ENCODE peak calls at places on chromosomes 13 and 19, in ten cellular contexts. I is AG04450, U is cardiac muscle cell, K is uterus, B is A549, P is endothelial cell of umbilical vein, C is upper lobe of left lung, G is IMR-90, V is left ventricle myocardium inferior, L is substantia nigra. T is an unnamed sample.

GRCh38 chr13:110294146-110294545 is 12.8 kb downstream of the COL4A1 start:
- DNase-seq in U (no peak), K (no peak), P (no peak), V (no peak), L (no peak), G (no peak), C (no peak), B (no peak), I (no peak), T (no peak)

GRCh38 chr13:92196566-92197256 is 798.3 kb downstream of the GPC5 start:
- DNase-seq in P (no peak), I (no peak), B (no peak), K (no peak), G (peak), V (no peak), C (no peak), U (no peak), L (no peak), T (no peak)

GRCh38 chr19:8209111-8209964 is at the start of gene CERS4:
- DNase-seq in K (peak), L (peak), V (peak), G (peak), C (peak), P (no peak), U (peak), B (peak), I (no peak), T (peak)

GRCh38 chr19:15378529-15379082 is 981 bp downstream of the AKAP8 start:
- DNase-seq in I (no peak), U (peak), C (no peak), G (peak), B (peak), P (peak), L (no peak), V (peak), K (no peak), T (peak)

GRCh38 chr13:20658451-20658850 is 45.0 kb upstream of the IL17D start:
- DNase-seq in U (no peak), G (no peak), C (no peak), P (no peak), B (no peak), V (no peak), L (no peak), K (no peak), I (no peak), T (no peak)

GRCh38 chr13:59111711-59112110 is 1052.0 kb downstream of the DIAPH3 start:
- DNase-seq in L (no peak), U (no peak), B (no peak), V (no peak), K (no peak), I (peak), P (peak), C (no peak), G (peak), T (no peak)

GRCh38 chr13:66489586-66489985 is 740.5 kb downstream of the PCDH9 start:
- DNase-seq in C (no peak), P (no peak), I (no peak), L (no peak), K (no peak), V (no peak), B (no peak), G (peak), U (no peak), T (no peak)

GRCh38 chr19:3061214-3062161 is 807 bp downstream of the TLE5 start:
- DNase-seq in U (peak), C (peak), B (no peak), L (no peak), K (peak), G (peak), I (no peak), V (peak), P (no peak), T (no peak)

GRCh38 chr19:46901701-46902401 is 41.1 kb downstream of the ARHGAP35 start:
- DNase-seq in B (no peak), G (peak), I (no peak), K (no peak), L (no peak), P (peak), U (no peak), C (no peak), V (no peak), T (no peak)

GRCh38 chr19:55461974-55462628 is 659 bp upstream of the ISOC2 start:
- DNase-seq in I (no peak), P (peak), L (no peak), C (no peak), V (no peak), B (no peak), K (no peak), U (no peak), G (peak), T (no peak)

GRCh38 chr19:31675187-31675913 is 326.1 kb upstream of the TSHZ3 start:
- DNase-seq in B (no peak), L (no peak), V (no peak), C (no peak), I (no peak), K (no peak), U (no peak), P (no peak), G (peak), T (no peak)

GRCh38 chr19:33175156-33175782 is 18.9 kb upstream of the LRP3 start:
- DNase-seq in U (no peak), I (no peak), V (no peak), G (no peak), B (no peak), K (no peak), L (no peak), C (no peak), P (no peak), T (no peak)

GRCh38 chr13:89688908-89689307 is 1658.6 kb upstream of the MIR17HG start:
- DNase-seq in L (peak), I (no peak), V (peak), U (no peak), G (no peak), B (no peak), K (no peak), P (no peak), C (no peak), T (no peak)

GRCh38 chr13:106762711-106763110 is 194.8 kb upstream of the ARGLU1 start:
- DNase-seq in L (no peak), C (no peak), U (no peak), K (no peak), B (no peak), V (no peak), I (no peak), P (no peak), G (no peak), T (no peak)

GRCh38 chr13:102726430-102726829 is 31.6 kb upstream of the METTL21C start:
- DNase-seq in V (no peak), P (no peak), U (no peak), C (no peak), B (no peak), K (no peak), I (no peak), L (no peak), G (no peak), T (peak)

GRCh38 chr13:35349673-35350278 is 126.7 kb downstream of the MAB21L1 start:
- DNase-seq in V (no peak), L (no peak), I (no peak), C (no peak), K (no peak), B (peak), G (no peak), U (peak), P (peak), T (no peak)

GRCh38 chr19:3375221-3376088 is 9.1 kb downstream of the NFIC start:
- DNase-seq in C (peak), B (no peak), L (peak), I (no peak), G (peak), P (peak), K (peak), U (no peak), V (peak), T (no peak)

GRCh38 chr19:40962460-40962961 is 28.6 kb upstream of the CYP2B6 start:
- DNase-seq in B (no peak), G (no peak), P (no peak), I (no peak), C (no peak), L (no peak), V (no peak), U (no peak), K (no peak), T (no peak)

GRCh38 chr13:79445968-79446645 is 34.8 kb upstream of the NDFIP2 start:
- DNase-seq in C (no peak), U (no peak), G (no peak), P (no peak), I (no peak), K (no peak), V (no peak), L (no peak), B (no peak), T (no peak)

GRCh38 chr13:44758595-44759221 is 182.6 kb upstream of the TSC22D1 start:
- DNase-seq in K (no peak), B (no peak), C (no peak), I (peak), P (peak), L (no peak), G (peak), U (no peak), V (no peak), T (no peak)

GRCh38 chr13:34208326-34208725 is 390.4 kb downstream of the RFC3 start:
- DNase-seq in I (no peak), U (no peak), B (no peak), V (no peak), P (no peak), K (no peak), C (no peak), G (peak), L (no peak), T (no peak)

GRCh38 chr19:32311371-32311770 is 34.0 kb upstream of the ZNF507 start:
- DNase-seq in C (no peak), V (no peak), I (no peak), L (no peak), U (no peak), G (no peak), B (no peak), P (no peak), K (no peak), T (no peak)

GRCh38 chr13:80037505-80037888 is 303.4 kb downstream of the SPRY2 start:
- DNase-seq in V (no peak), L (no peak), K (no peak), I (peak), U (no peak), G (peak), C (no peak), P (peak), B (no peak), T (no peak)

GRCh38 chr19:40273469-40274360 is 11.4 kb downstream of the AKT2 start:
- DNase-seq in U (no peak), C (no peak), L (no peak), I (no peak), P (no peak), G (no peak), K (no peak), V (no peak), B (no peak), T (no peak)

GRCh38 chr13:110237895-110238294 is 69.1 kb downstream of the COL4A1 start:
- DNase-seq in U (no peak), C (no peak), L (no peak), G (no peak), B (no peak), I (no peak), V (no peak), K (peak), P (no peak), T (no peak)

GRCh38 chr19:2488942-2489731 is 13.2 kb downstream of the GADD45B start:
- DNase-seq in P (peak), G (no peak), U (peak), V (peak), I (no peak), L (peak), B (no peak), K (no peak), C (peak), T (no peak)

GRCh38 chr19:16540948-16541347 is 1.3 kb downstream of the CHERP start:
- DNase-seq in C (no peak), K (no peak), U (no peak), V (no peak), P (no peak), B (no peak), G (no peak), L (no peak), I (no peak), T (no peak)

GRCh38 chr13:35347679-35348205 is 128.7 kb downstream of the MAB21L1 start:
- DNase-seq in I (no peak), B (no peak), G (no peak), L (no peak), P (no peak), V (no peak), K (no peak), U (no peak), C (no peak), T (no peak)

GRCh38 chr13:21139374-21139773 is 37.0 kb downstream of the SKA3 start:
- DNase-seq in I (no peak), K (no peak), U (no peak), L (no peak), B (no peak), C (no peak), V (no peak), G (no peak), P (no peak), T (no peak)

GRCh38 chr19:46748325-46749109 is 2.3 kb upstream of the STRN4 start:
- DNase-seq in V (peak), L (peak), P (peak), I (no peak), G (peak), B (peak), U (peak), K (peak), C (no peak), T (peak)

GRCh38 chr13:32733685-32734084 is 147.4 kb downstream of the PDS5B start:
- DNase-seq in C (no peak), K (no peak), L (no peak), U (no peak), V (no peak), G (no peak), B (no peak), P (no peak), I (no peak), T (no peak)

GRCh38 chr19:46803555-46803954 is 15.2 kb upstream of the SLC1A5 start:
- DNase-seq in I (no peak), B (no peak), L (no peak), P (no peak), U (no peak), V (no peak), G (no peak), C (no peak), K (no peak), T (no peak)

GRCh38 chr19:49869009-49869483 is 1.7 kb upstream of the PNKP start:
- DNase-seq in U (no peak), C (peak), L (no peak), I (no peak), P (no peak), B (no peak), V (no peak), K (no peak), G (no peak), T (peak)

GRCh38 chr19:49864890-49865289 is 2.5 kb downstream of the PNKP start:
- DNase-seq in C (peak), G (no peak), V (no peak), P (no peak), U (no peak), K (no peak), B (no peak), I (no peak), L (no peak), T (no peak)

GRCh38 chr19:49863935-49864320 is 3.4 kb downstream of the PNKP start:
- DNase-seq in I (no peak), C (peak), P (no peak), L (no peak), G (no peak), U (no peak), K (no peak), V (no peak), B (no peak), T (no peak)

GRCh38 chr19:49869484-49870308 is 2.3 kb upstream of the PNKP start:
- DNase-seq in L (peak), P (peak), V (peak), B (peak), K (peak), G (peak), U (peak), I (peak), C (peak), T (peak)

DNA sequence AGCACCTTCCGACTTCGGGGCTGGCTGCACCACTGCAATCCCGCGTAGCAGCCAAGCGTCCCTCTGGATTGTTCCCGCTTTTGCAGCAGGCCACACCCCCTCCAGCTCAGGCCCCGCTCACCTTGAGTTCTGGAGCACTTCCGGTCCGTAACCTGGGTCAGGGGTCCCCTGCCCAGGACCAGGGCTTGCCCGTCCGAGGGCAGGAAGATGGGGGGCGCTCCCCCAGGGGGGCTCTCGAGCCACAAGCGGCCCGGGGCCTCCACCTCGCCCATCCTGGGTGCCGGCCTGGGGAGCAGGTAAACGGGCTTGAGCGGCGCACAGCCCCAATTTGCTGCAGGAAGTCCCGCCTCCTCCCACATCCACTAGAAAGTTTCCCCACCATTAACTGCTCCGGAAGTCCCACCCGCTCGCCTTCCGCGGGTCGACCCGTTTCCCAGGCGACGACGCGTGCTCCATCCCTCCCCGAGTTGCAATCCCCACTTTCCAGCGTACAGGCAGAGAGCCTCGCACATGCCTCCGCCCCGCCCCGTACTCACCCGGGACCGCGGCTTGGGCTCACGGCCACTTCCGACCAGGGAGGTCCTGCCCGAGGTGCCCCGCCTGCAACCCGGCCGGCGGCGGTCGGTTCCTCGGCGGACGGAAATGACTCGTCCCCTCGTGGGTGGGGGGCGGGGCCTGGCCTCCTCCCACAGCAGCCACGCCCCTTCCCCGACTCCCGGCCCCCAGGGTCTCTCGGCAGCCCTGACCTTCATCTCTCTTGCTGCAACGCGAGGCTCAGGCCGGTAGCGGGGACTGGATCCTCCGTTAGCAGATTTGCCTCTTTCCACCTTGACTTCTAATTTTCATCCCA is at the start of gene PNKP:
- DNase-seq in P (peak), U (peak), I (peak), B (peak), K (peak), G (peak), V (peak), L (peak), C (peak), T (peak)
- H3K27ac ChIP-seq in P (peak), U (peak), I (peak), B (peak), K (peak), G (peak), V (peak), L (peak), C (peak), T (peak)

GRCh38 chr13:23584275-23584674 is 14.1 kb downstream of the TNFRSF19 start:
- DNase-seq in U (no peak), I (no peak), V (no peak), K (no peak), L (no peak), P (no peak), B (no peak), C (no peak), G (no peak), T (no peak)

GRCh38 chr13:23578411-23579071 is 8.3 kb downstream of the TNFRSF19 start:
- DNase-seq in L (peak), K (peak), B (peak), I (peak), P (peak), G (peak), U (peak), C (peak), V (peak), T (peak)

GRCh38 chr13:23579072-23579885 is 9.1 kb downstream of the TNFRSF19 start:
- DNase-seq in C (peak), L (peak), P (peak), G (peak), U (peak), I (peak), K (peak), V (peak), B (peak), T (peak)

GRCh38 chr13:23583491-23583890 is 13.3 kb downstream of the TNFRSF19 start:
- DNase-seq in U (no peak), I (no peak), V (no peak), C (no peak), K (no peak), P (no peak), B (no peak), G (no peak), L (no peak), T (no peak)

GRCh38 chr13:23579886-23580706 is 9.9 kb downstream of the TNFRSF19 start:
- DNase-seq in B (no peak), K (no peak), C (no peak), P (peak), U (peak), I (no peak), G (peak), L (no peak), V (no peak), T (no peak)
- H3K27ac ChIP-seq in B (peak), K (peak), C (peak), P (no peak), U (no peak), I (peak), G (peak), L (no peak), V (peak), T (no peak)

GRCh38 chr19:42280761-42281174 is 11.7 kb downstream of the CIC start:
- DNase-seq in U (peak), V (no peak), P (peak), B (no peak), K (peak), L (peak), I (no peak), G (peak), C (no peak), T (no peak)
- H3K27ac ChIP-seq in U (peak), V (peak), P (peak), B (peak), K (peak), L (peak), I (peak), G (peak), C (peak), T (peak)

GRCh38 chr19:14369399-14370168 is 11.7 kb upstream of the ADGRE5 start:
- DNase-seq in C (no peak), G (peak), L (no peak), V (no peak), B (no peak), U (peak), I (no peak), P (no peak), K (peak), T (no peak)

GRCh38 chr19:14368011-14368513 is 13.2 kb upstream of the ADGRE5 start:
- DNase-seq in C (no peak), G (no peak), U (no peak), B (no peak), P (no peak), V (no peak), L (no peak), I (no peak), K (no peak), T (no peak)

GRCh38 chr19:14371321-14371821 is 9.9 kb upstream of the ADGRE5 start:
- DNase-seq in P (no peak), C (no peak), I (no peak), G (no peak), L (no peak), K (peak), U (no peak), B (no peak), V (no peak), T (no peak)

GRCh38 chr19:14367016-14367415 is 14.2 kb upstream of the ADGRE5 start:
- DNase-seq in P (no peak), V (no peak), L (no peak), I (no peak), G (no peak), K (no peak), C (no peak), U (no peak), B (no peak), T (no peak)

DNA sequence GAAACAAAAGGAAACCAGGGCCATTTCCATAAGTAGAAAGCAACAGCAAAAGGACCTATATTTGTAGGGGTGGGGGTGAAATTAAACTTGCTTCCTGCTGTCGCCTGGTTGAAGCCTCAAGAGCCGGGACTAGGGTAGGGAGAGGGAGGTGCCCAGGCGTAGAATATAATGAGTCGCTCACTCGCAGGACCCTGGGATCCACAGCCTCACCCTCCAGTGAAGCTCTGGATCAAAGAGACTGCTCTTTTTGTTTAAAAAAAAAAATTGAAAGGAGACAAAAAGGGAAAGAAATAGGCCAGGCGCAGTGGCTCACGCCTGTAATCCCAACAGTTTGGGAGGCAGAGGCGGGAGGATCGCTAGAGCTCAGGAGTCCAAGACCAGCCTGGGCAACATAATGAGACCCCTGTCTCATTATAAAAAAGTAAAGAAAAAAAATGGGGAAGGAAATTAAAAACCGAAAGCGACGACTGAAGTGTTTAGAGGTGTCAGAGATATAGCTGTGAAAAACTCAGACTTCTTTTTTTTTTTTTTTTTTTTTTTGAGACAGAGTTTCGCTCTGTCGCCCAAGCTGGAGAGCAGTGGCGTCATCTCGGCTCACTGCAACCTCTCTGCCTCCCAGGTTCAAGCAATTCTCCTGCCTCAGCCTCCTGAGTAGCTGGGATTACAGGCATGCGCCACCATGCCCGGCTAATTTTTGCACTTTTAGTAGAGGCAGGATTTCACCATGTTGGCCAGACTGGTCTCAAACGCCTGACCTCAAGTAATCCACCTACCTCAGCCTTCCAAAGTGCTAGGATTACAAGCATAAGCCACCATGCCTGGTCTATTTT is 10.9 kb upstream of the ADGRE5 start:
- DNase-seq in L (no peak), B (no peak), P (no peak), C (no peak), G (no peak), U (no peak), V (no peak), I (no peak), K (no peak), T (no peak)
- H3K27ac ChIP-seq in L (no peak), B (no peak), P (no peak), C (peak), G (no peak), U (peak), V (peak), I (no peak), K (peak), T (no peak)